ENCODE peak calls at places on chromosomes 5 and 9, in eight cellular contexts. One of them, this sample, is unnamed.

GRCh38 chr5:73826761-73827450 is 200.9 kb downstream of the ARHGEF28 start:
- DNase-seq in breast epithelium: peak; percentile 73
- DNase-seq in stomach: no peak
- DNase-seq in spleen: no peak
- DNase-seq in gastrocnemius medialis: no peak
- DNase-seq in NB4: no peak
- DNase-seq in transverse colon: no peak
- DNase-seq in endothelial cell of umbilical vein: no peak
- DNase-seq in this sample: no peak

GRCh38 chr9:92108122-92108521 is 7.1 kb downstream of the SPTLC1 start:
- DNase-seq in endothelial cell of umbilical vein: no peak
- DNase-seq in transverse colon: no peak
- DNase-seq in breast epithelium: no peak
- DNase-seq in NB4: no peak
- DNase-seq in gastrocnemius medialis: no peak
- DNase-seq in stomach: no peak
- DNase-seq in spleen: no peak
- DNase-seq in this sample: no peak

GRCh38 chr9:16341176-16341575 is 529.3 kb downstream of the BNC2 start:
- DNase-seq in gastrocnemius medialis: no peak
- DNase-seq in NB4: no peak
- DNase-seq in endothelial cell of umbilical vein: no peak
- DNase-seq in transverse colon: no peak
- DNase-seq in stomach: no peak
- DNase-seq in spleen: no peak
- DNase-seq in breast epithelium: no peak
- DNase-seq in this sample: no peak

GRCh38 chr9:95494416-95495371 is 22.1 kb downstream of the PTCH1 start:
- DNase-seq in NB4: peak; percentile 88
- DNase-seq in endothelial cell of umbilical vein: no peak
- DNase-seq in breast epithelium: no peak
- DNase-seq in spleen: peak; percentile 94
- DNase-seq in stomach: peak; percentile 58
- DNase-seq in transverse colon: peak; percentile 82
- DNase-seq in gastrocnemius medialis: no peak
- DNase-seq in this sample: no peak

GRCh38 chr5:41527201-41527779 is 16.9 kb upstream of the PLCXD3 start:
- DNase-seq in transverse colon: no peak
- DNase-seq in spleen: no peak
- DNase-seq in gastrocnemius medialis: no peak
- DNase-seq in stomach: no peak
- DNase-seq in breast epithelium: no peak
- DNase-seq in NB4: no peak
- DNase-seq in endothelial cell of umbilical vein: peak; percentile 7
- DNase-seq in this sample: no peak

GRCh38 chr5:179153341-179153901 is 93.2 kb downstream of the ZNF354C start:
- DNase-seq in spleen: peak; percentile 62
- DNase-seq in transverse colon: no peak
- DNase-seq in endothelial cell of umbilical vein: no peak
- DNase-seq in stomach: no peak
- DNase-seq in gastrocnemius medialis: no peak
- DNase-seq in breast epithelium: no peak
- DNase-seq in NB4: no peak
- DNase-seq in this sample: no peak

GRCh38 chr5:134436523-134437339 is 25.1 kb upstream of the CDKN2AIPNL start:
- DNase-seq in NB4: peak; percentile 87
- DNase-seq in endothelial cell of umbilical vein: peak; percentile 69
- DNase-seq in gastrocnemius medialis: peak; percentile 96
- DNase-seq in stomach: peak; percentile 80
- DNase-seq in breast epithelium: peak; percentile 82
- DNase-seq in spleen: peak; percentile 90
- DNase-seq in transverse colon: peak; percentile 86
- DNase-seq in this sample: peak; percentile 48

GRCh38 chr9:38355526-38356120 is 36.9 kb upstream of the ALDH1B1 start:
- DNase-seq in transverse colon: no peak
- DNase-seq in spleen: no peak
- DNase-seq in endothelial cell of umbilical vein: no peak
- DNase-seq in stomach: no peak
- DNase-seq in gastrocnemius medialis: no peak
- DNase-seq in breast epithelium: no peak
- DNase-seq in NB4: no peak
- DNase-seq in this sample: no peak

DNA sequence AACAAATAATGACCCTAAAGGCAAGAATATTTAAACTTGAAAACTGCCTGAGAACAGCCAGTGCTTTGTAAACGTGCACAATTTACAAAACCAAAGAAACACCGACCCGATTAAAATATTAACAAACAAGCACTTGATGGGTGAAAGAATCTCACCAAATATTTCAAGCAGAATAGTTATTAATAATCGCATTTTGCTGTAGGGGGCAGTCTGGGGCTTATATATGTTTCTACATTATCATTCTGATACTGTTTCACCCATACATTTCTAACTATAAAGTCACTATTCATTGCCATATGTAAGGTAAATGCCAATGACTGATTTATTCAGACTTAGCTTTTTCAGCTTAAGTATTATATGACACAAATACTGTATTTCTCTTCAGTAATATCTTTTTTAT is 37.7 kb downstream of the UBAP2 start:
- DNase-seq in transverse colon: no peak
- DNase-seq in gastrocnemius medialis: no peak
- DNase-seq in NB4: peak; percentile 54
- DNase-seq in spleen: no peak
- DNase-seq in endothelial cell of umbilical vein: peak; percentile 27
- DNase-seq in stomach: no peak
- DNase-seq in breast epithelium: no peak
- DNase-seq in this sample: no peak
- TF ChIP-seq CTCF in transverse colon: peak; percentile 17
- TF ChIP-seq CTCF in gastrocnemius medialis: no peak
- TF ChIP-seq CTCF in NB4: peak; percentile 34
- TF ChIP-seq CTCF in spleen: peak; percentile 18
- TF ChIP-seq CTCF in endothelial cell of umbilical vein: peak; percentile 10
- TF ChIP-seq CTCF in stomach: no peak
- TF ChIP-seq CTCF in breast epithelium: no peak
- TF ChIP-seq CTCF in this sample: peak; percentile 14

DNA sequence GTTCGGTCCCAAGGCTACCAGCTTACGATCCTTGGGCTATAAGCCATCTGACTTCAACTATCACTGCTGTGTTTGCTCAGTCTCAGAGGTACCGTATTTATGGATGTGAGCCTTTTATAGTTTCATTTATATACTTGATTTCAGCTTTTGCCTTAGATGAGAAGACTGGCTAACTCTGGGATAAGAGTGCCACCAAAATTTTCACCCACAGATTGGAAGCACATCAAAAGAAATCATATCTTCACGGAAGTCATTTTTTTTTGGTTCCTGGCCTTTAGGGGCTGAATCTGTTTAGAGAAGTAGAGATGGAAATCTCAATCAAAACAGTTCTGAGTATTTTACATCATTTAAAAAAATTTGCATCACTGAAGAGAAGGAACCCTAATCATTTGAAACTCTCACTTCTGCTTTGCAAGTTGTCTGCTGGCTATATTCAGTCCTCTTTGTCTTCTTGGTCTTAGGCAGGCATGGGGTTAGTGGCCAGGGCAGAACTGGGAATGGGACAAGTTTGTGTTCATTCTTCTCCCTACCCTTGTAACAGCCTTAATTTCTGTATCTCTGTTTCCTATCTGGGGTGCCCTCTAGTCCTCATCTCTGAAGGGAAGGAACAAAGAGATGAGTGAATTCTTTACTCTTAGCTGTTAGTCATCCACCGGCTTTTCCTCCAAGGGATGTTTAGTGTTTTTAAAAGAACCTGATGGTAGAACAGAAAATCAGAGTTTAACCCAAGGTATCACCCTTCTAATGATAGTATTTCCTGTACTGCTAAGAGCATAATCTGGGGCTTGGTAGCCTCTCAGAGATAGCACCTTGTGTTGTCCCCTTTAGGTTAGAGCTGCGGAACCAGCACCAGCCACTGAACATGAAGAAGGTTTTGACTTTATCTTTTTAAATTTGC is 14.1 kb upstream of the TNFAIP8 start:
- DNase-seq in breast epithelium: no peak
- DNase-seq in transverse colon: no peak
- DNase-seq in NB4: peak; percentile 48
- DNase-seq in endothelial cell of umbilical vein: peak; percentile 11
- DNase-seq in gastrocnemius medialis: no peak
- DNase-seq in stomach: no peak
- DNase-seq in spleen: no peak
- DNase-seq in this sample: no peak
- TF ChIP-seq POLR2A in breast epithelium: no peak
- TF ChIP-seq POLR2A in transverse colon: no peak
- TF ChIP-seq POLR2A in NB4: no peak
- TF ChIP-seq POLR2A in endothelial cell of umbilical vein: no peak
- TF ChIP-seq POLR2A in gastrocnemius medialis: no peak
- TF ChIP-seq POLR2A in stomach: no peak
- TF ChIP-seq POLR2A in spleen: no peak
- TF ChIP-seq POLR2A in this sample: no peak

DNA sequence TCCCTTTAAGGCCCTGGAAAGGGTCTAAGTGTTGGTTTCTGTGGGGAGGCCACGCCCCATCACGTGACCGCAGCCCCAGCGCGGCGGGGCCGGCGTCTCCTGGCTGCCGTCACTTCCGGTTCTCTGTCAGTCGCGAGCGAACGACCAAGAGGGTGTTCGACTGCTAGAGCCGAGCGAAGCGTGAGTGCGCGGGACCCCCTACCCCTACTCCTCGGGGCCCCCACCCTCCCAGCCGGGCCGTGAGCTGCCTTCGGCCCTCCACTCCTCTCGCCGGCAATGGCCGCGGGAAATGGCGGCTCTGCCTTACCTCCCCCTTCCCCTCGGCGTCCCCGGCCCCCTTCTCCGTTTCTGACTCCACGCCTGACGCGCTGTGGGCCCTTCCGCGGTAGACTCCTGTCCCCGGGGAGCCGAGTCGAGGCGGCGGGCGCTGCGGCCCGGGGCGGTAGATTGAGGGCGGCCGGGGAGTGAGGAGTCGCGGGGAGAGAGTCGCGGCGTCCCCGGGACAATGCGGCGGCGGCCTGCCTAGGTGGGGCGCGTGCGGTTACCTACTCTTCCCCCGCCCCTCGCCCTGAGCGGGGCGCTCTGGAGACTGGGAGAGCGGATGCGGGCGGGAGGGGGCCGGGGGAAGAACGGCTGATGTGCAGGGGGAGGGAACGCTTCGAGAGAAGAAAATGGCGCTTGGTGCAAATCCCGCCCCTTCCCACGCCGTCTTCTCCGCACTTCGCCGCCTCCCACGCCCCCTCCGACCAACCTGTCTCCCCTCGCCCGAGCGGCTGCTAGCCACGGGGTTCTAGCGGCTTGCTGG is at the start of gene SUB1:
- DNase-seq in gastrocnemius medialis: peak; percentile 90
- DNase-seq in endothelial cell of umbilical vein: peak; percentile 93
- DNase-seq in transverse colon: peak; percentile 95
- DNase-seq in spleen: peak; percentile 98
- DNase-seq in stomach: peak; percentile 95
- DNase-seq in NB4: peak; percentile 97
- DNase-seq in breast epithelium: peak; percentile 90
- DNase-seq in this sample: peak; percentile 53
- TF ChIP-seq CTCF in gastrocnemius medialis: no peak
- TF ChIP-seq CTCF in endothelial cell of umbilical vein: no peak
- TF ChIP-seq CTCF in transverse colon: no peak
- TF ChIP-seq CTCF in spleen: no peak
- TF ChIP-seq CTCF in stomach: no peak
- TF ChIP-seq CTCF in NB4: no peak
- TF ChIP-seq CTCF in breast epithelium: no peak
- TF ChIP-seq CTCF in this sample: no peak

GRCh38 chr5:140696891-140697492 is 3.3 kb upstream of the ZMAT2 start:
- DNase-seq in stomach: no peak
- DNase-seq in endothelial cell of umbilical vein: no peak
- DNase-seq in spleen: no peak
- DNase-seq in breast epithelium: no peak
- DNase-seq in NB4: no peak
- DNase-seq in gastrocnemius medialis: no peak
- DNase-seq in transverse colon: no peak
- DNase-seq in this sample: no peak

DNA sequence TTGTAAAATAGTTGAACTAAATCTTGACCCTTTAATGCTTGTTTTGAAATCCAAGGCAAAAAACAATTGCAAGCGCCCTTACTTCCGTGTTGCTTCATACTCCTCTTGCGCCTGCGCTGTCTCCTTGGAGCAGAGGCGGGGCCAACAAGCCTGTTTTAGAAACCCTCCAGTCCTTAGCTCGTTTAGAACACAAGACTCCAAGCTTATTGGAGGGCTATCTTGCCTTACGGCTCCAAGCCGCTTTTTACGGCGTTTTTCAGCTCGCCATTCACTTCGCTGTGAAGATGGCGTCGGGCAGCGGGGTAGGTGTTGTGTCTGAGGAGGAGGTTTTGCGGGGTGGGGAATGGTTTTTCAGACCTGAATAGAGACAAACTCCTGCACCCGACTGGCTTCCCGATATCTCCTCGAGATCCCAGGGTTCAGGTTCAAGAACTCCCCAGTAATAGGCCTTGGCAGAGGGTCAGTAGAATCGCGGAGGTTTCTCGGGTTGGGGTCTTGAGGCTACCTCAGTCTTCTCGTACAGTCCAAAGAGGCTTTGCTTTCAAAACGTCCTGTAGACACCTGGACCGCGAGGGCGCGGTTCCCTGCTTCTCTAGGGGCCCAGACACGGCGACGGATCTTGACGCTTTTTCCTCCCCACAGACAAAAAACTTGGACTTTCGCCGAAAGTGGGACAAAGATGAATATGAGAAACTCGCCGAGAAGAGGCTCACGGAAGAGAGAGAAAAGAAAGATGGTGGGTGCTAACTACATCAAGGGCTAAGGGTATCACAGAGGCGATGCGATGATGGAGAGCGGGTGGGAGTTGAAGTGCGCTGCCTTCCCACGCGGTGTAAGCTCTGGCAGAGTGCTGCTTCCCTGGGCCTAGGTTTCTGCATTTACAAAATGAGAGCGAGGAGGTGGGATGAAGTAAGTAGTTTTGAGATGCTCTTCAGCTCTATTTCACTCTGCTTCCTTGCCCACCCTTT is at the start of gene ZMAT2:
- DNase-seq in breast epithelium: peak; percentile 92
- DNase-seq in gastrocnemius medialis: peak; percentile 96
- DNase-seq in transverse colon: peak; percentile 97
- DNase-seq in endothelial cell of umbilical vein: peak; percentile 99
- DNase-seq in spleen: peak; percentile 97
- DNase-seq in NB4: peak; percentile 97
- DNase-seq in stomach: peak; percentile 96
- DNase-seq in this sample: peak; percentile 75
- TF ChIP-seq POLR2A in breast epithelium: peak; percentile 68
- TF ChIP-seq POLR2A in gastrocnemius medialis: peak; percentile 84
- TF ChIP-seq POLR2A in transverse colon: peak; percentile 84
- TF ChIP-seq POLR2A in endothelial cell of umbilical vein: peak; percentile 69
- TF ChIP-seq POLR2A in spleen: peak; percentile 80
- TF ChIP-seq POLR2A in NB4: peak; percentile 79
- TF ChIP-seq POLR2A in stomach: no peak
- TF ChIP-seq POLR2A in this sample: peak; percentile 41